ENCODE peak calls at places on chromosome 20, in six cellular contexts. L, K, R, U, T and G are unnamed samples.

GRCh38 chr20:51020657-51021056 is 2.2 kb downstream of the KCNG1 start:
- DNase-seq in L (no peak), K (no peak), R (no peak), U (no peak), T (no peak), G (no peak)

GRCh38 chr20:23629017-23629541 is 8.7 kb downstream of the CST3 start:
- DNase-seq in L (no peak), K (peak), R (no peak), U (no peak), T (no peak), G (peak)

GRCh38 chr20:7996898-7997297 is 22.7 kb downstream of the TMX4 start:
- DNase-seq in L (no peak), K (no peak), R (no peak), U (no peak), T (no peak), G (no peak)

GRCh38 chr20:3262566-3262965 is 23.6 kb upstream of the SLC4A11 start:
- DNase-seq in L (no peak), K (peak), R (no peak), U (no peak), T (no peak), G (no peak)

GRCh38 chr20:63056236-63057132 is 49.7 kb upstream of the BHLHE23 start:
- DNase-seq in L (peak), K (peak), R (peak), U (peak), T (peak), G (peak)

GRCh38 chr20:1718604-1719384 is 61.2 kb upstream of the SIRPG start:
- DNase-seq in L (no peak), K (peak), R (no peak), U (no peak), T (no peak), G (no peak)

GRCh38 chr20:49690899-49691620 is 22.6 kb downstream of the B4GALT5 start:
- DNase-seq in L (no peak), K (peak), R (no peak), U (no peak), T (no peak), G (peak)

GRCh38 chr20:45039470-45039811 is 61.5 kb downstream of the KCNS1 start:
- DNase-seq in L (no peak), K (peak), R (no peak), U (peak), T (no peak), G (no peak)